ENCODE peak calls at places on chromosomes 6 and 20, in five cellular contexts. Z is cardiac fibroblast, R is Caco-2, V is lower leg skin, L is retinal pigment epithelial cell. E is an unnamed sample.

GRCh38 chr20:63053430-63054102 is 46.8 kb upstream of the BHLHE23 start:
- DNase-seq in Z (no peak), L (no peak), R (no peak), V (peak), E (no peak)

GRCh38 chr20:44021900-44022299 is 107.2 kb downstream of the TOX2 start:
- DNase-seq in Z (no peak), L (no peak), R (no peak), V (peak), E (no peak)

GRCh38 chr20:61441537-61441936 is 189.5 kb downstream of the CDH4 start:
- DNase-seq in V (no peak), R (no peak), L (no peak), Z (no peak), E (no peak)

GRCh38 chr20:1440024-1440423 is 26.6 kb downstream of the NSFL1C start:
- DNase-seq in L (no peak), V (no peak), R (peak), Z (peak), E (no peak)

GRCh38 chr6:29510202-29510601 is 22.4 kb upstream of the MAS1L start:
- DNase-seq in R (peak), V (peak), Z (no peak), L (no peak), E (no peak)

GRCh38 chr6:81130071-81130470 is 622.4 kb downstream of the TENT5A start:
- DNase-seq in V (no peak), R (no peak), L (no peak), Z (no peak), E (no peak)

GRCh38 chr6:93088675-93089575 is 330.4 kb downstream of the EPHA7 start:
- DNase-seq in L (peak), Z (no peak), R (no peak), V (no peak), E (no peak)

GRCh38 chr6:107716688-107717089 is 107.4 kb downstream of the SCML4 start:
- DNase-seq in V (peak), R (peak), Z (peak), L (no peak), E (no peak)

GRCh38 chr20:48671141-48671540 is 156.7 kb downstream of the PREX1 start:
- DNase-seq in Z (no peak), R (no peak), V (no peak), L (no peak), E (no peak)

GRCh38 chr6:112906737-112907136 is 559.6 kb downstream of the RFPL4B start:
- DNase-seq in V (no peak), R (no peak), Z (peak), L (no peak), E (no peak)

GRCh38 chr6:2346078-2346477 is 100.7 kb upstream of the GMDS start:
- DNase-seq in R (no peak), Z (no peak), V (no peak), L (no peak), E (no peak)

GRCh38 chr6:54835176-54835575 is 11.4 kb upstream of the FAM83B start:
- DNase-seq in L (no peak), R (no peak), V (no peak), Z (no peak), E (no peak)

GRCh38 chr6:26222587-26222986 is 135.4 kb downstream of the HFE start:
- DNase-seq in V (no peak), L (no peak), Z (no peak), R (no peak), E (no peak)

GRCh38 chr6:45709834-45710233 is 305.8 kb downstream of the CLIC5 start:
- DNase-seq in R (no peak), L (no peak), Z (no peak), V (no peak), E (no peak)

GRCh38 chr6:26125015-26125690 is 37.9 kb downstream of the HFE start:
- DNase-seq in Z (peak), R (peak), V (peak), L (no peak), E (no peak)

GRCh38 chr6:42271834-42272805 is 54.5 kb upstream of the MRPS10 start:
- DNase-seq in Z (no peak), R (no peak), V (peak), L (no peak), E (no peak)

GRCh38 chr20:7770578-7770977 is 169.7 kb downstream of the HAO1 start:
- DNase-seq in L (no peak), Z (peak), V (no peak), R (no peak), E (peak)

GRCh38 chr6:51777631-51778030 is 309.8 kb downstream of the PKHD1 start:
- DNase-seq in V (no peak), R (no peak), L (no peak), Z (no peak), E (no peak)

GRCh38 chr20:62979876-62980373 is 26.8 kb downstream of the BHLHE23 start:
- DNase-seq in L (no peak), Z (no peak), V (no peak), R (no peak), E (no peak)

GRCh38 chr6:133368664-133369063 is 127.5 kb downstream of the EYA4 start:
- DNase-seq in R (peak), L (no peak), Z (no peak), V (no peak), E (no peak)
- TF ChIP-seq CTCF in R (no peak), L (no peak), Z (no peak), V (no peak), E (peak)

DNA sequence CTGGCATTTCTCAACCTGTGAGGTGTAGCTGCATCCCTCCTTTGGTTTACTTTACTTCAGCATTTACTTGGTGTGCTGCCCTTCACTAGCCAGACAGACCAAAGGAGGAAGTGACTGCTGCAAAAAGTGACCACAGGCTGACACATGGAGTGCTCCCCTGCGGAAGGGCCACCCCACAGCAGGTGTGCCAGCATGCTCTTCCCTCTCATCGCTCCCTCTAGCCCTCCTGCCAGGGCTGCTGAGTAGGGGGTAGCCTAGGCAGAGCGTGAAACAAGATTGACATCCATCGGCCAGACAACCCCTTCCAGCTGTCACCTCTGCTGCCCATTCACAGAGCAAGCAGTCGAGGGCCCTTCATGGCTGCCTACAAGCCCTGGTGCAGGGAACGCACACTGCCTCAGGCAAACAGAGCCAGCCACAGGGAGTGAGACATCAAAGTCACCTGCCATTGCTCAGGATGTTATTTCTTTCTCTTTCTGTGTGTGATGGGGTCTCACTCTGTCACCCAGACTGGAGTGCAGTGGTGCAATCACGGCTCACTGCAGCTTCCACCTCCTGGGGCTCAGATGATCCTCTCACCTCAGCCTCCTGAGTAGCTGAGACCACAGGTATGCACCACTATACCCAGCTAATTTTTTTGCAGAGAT is 102.0 kb upstream of the RPS6KA2 start:
- DNase-seq in R (no peak), Z (no peak), L (no peak), V (no peak), E (no peak)
- TF ChIP-seq CTCF in R (no peak), Z (no peak), L (no peak), V (no peak), E (no peak)

DNA sequence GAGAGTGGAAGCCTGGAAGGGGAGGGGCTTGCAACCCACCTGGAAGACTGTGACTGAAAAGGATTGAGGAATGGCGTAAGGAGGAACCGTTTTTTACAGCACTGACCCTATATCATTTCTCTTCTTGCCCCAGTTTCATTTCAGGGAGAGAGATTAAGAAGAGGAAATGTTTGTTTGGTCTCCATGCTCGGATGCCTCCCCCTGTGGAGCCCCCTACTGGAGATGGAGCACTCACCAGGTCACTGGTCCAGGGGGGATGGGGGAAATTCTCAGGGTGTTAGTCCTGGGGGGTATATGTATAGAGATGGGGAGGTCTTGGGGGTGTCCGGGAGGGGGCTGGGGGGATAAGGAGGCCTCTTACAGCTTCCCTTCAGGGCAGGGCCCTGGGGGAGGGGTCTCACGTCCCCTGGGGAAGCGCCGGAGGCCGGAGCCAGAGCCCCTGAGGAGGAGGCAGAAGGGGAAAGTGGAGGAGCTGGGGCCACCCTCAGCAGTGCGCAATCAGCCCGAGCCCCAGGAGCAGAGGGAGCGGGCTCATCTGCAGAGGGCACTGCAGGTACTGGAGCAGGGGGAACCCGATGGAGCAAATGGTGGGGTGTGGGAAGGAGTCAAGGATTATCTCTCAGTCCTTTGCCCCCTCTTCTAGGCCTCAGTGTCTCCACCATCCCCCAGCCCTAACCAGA is 3.2 kb downstream of the CUTA start:
- DNase-seq in L (no peak), R (no peak), V (no peak), Z (no peak), E (no peak)
- TF ChIP-seq CTCF in L (peak), R (no peak), V (no peak), Z (peak), E (peak)

GRCh38 chr6:111718326-111718725 is 112.6 kb upstream of the TRAF3IP2 start:
- DNase-seq in L (no peak), R (no peak), V (no peak), Z (no peak), E (no peak)
- TF ChIP-seq CTCF in L (no peak), R (no peak), V (no peak), Z (no peak), E (no peak)